ENCODE peak calls at places on chromosome 12, in five cellular contexts. One of them, this sample, is unnamed. For H3K9me3, the result is how much of the 10 kb centered on the place peaks cover.

GRCh38 chr12:2101798-2102197 is 49.0 kb downstream of the CACNA1C start:
- DNase-seq in fibroblast of lung: no peak
- DNase-seq in HCT116: no peak
- DNase-seq in H9: no peak
- DNase-seq in neuronal stem cell: no peak
- DNase-seq in this sample: no peak

GRCh38 chr12:91111366-91112321 is at the start of gene LUM:
- DNase-seq in fibroblast of lung: peak
- DNase-seq in HCT116: no peak
- DNase-seq in H9: no peak
- DNase-seq in neuronal stem cell: peak
- DNase-seq in this sample: no peak

GRCh38 chr12:119673634-119674033 is 5.7 kb downstream of the PRKAB1 start:
- DNase-seq in fibroblast of lung: no peak
- DNase-seq in HCT116: no peak
- DNase-seq in H9: no peak
- DNase-seq in neuronal stem cell: no peak
- DNase-seq in this sample: no peak

GRCh38 chr12:90280033-90280432 is 571.4 kb upstream of the ATP2B1 start:
- DNase-seq in fibroblast of lung: peak
- DNase-seq in HCT116: no peak
- DNase-seq in H9: no peak
- DNase-seq in neuronal stem cell: no peak
- DNase-seq in this sample: peak

GRCh38 chr12:111643428-111643826 is 42.3 kb downstream of the BRAP start:
- DNase-seq in fibroblast of lung: peak
- DNase-seq in HCT116: no peak
- DNase-seq in H9: no peak
- DNase-seq in neuronal stem cell: no peak
- DNase-seq in this sample: no peak

GRCh38 chr12:1398673-1399072 is 195.7 kb downstream of the FBXL14 start:
- DNase-seq in fibroblast of lung: peak
- DNase-seq in HCT116: no peak
- DNase-seq in H9: no peak
- DNase-seq in neuronal stem cell: no peak
- DNase-seq in this sample: no peak

GRCh38 chr12:57619434-57620244 is 8.4 kb downstream of the ARHGEF25 start:
- DNase-seq in fibroblast of lung: no peak
- DNase-seq in HCT116: no peak
- DNase-seq in H9: peak
- DNase-seq in neuronal stem cell: no peak
- DNase-seq in this sample: no peak

GRCh38 chr12:1920436-1920835 is 2.0 kb upstream of the CACNA2D4 start:
- DNase-seq in fibroblast of lung: no peak
- DNase-seq in HCT116: no peak
- DNase-seq in H9: peak
- DNase-seq in neuronal stem cell: no peak
- DNase-seq in this sample: no peak

GRCh38 chr12:119179335-119180021 is 747 bp downstream of the HSPB8 start:
- DNase-seq in fibroblast of lung: peak
- DNase-seq in HCT116: peak
- DNase-seq in H9: peak
- DNase-seq in neuronal stem cell: no peak
- DNase-seq in this sample: no peak

GRCh38 chr12:31000751-31001150 is 72.9 kb upstream of the DDX11 start:
- DNase-seq in fibroblast of lung: peak
- DNase-seq in HCT116: no peak
- DNase-seq in H9: no peak
- DNase-seq in neuronal stem cell: no peak
- DNase-seq in this sample: peak

GRCh38 chr12:94027561-94027960 is 120.8 kb upstream of the PLXNC1 start:
- DNase-seq in fibroblast of lung: no peak
- DNase-seq in HCT116: no peak
- DNase-seq in H9: no peak
- DNase-seq in neuronal stem cell: no peak
- DNase-seq in this sample: no peak

GRCh38 chr12:68971404-68971803 is 38.4 kb upstream of the CPM start:
- DNase-seq in fibroblast of lung: peak
- DNase-seq in HCT116: no peak
- DNase-seq in H9: no peak
- DNase-seq in neuronal stem cell: no peak
- DNase-seq in this sample: peak

GRCh38 chr12:4418913-4419312 is 26.7 kb downstream of the FGF6 start:
- DNase-seq in fibroblast of lung: no peak
- DNase-seq in HCT116: no peak
- DNase-seq in H9: no peak
- DNase-seq in neuronal stem cell: no peak
- DNase-seq in this sample: no peak

GRCh38 chr12:93186131-93186530 is 191.6 kb upstream of the NUDT4 start:
- DNase-seq in fibroblast of lung: peak
- DNase-seq in HCT116: no peak
- DNase-seq in H9: no peak
- DNase-seq in neuronal stem cell: no peak
- DNase-seq in this sample: no peak

GRCh38 chr12:45232771-45233372 is 17.0 kb downstream of the ANO6 start:
- DNase-seq in fibroblast of lung: peak
- DNase-seq in HCT116: peak
- DNase-seq in H9: peak
- DNase-seq in neuronal stem cell: no peak
- DNase-seq in this sample: peak

GRCh38 chr12:14961466-14962155 is at the start of gene ARHGDIB:
- DNase-seq in fibroblast of lung: no peak
- DNase-seq in HCT116: no peak
- DNase-seq in H9: no peak
- DNase-seq in neuronal stem cell: no peak
- DNase-seq in this sample: no peak

GRCh38 chr12:70258605-70259403 is 15.6 kb downstream of the CNOT2 start:
- DNase-seq in fibroblast of lung: no peak
- DNase-seq in HCT116: no peak
- DNase-seq in H9: no peak
- DNase-seq in neuronal stem cell: no peak
- DNase-seq in this sample: peak

GRCh38 chr12:11969437-11970154 is 101.1 kb upstream of the BCL2L14 start:
- DNase-seq in fibroblast of lung: no peak
- DNase-seq in HCT116: no peak
- DNase-seq in H9: no peak
- DNase-seq in neuronal stem cell: no peak
- DNase-seq in this sample: no peak

GRCh38 chr12:75933136-75933535 is 98.4 kb downstream of the PHLDA1 start:
- DNase-seq in fibroblast of lung: peak
- DNase-seq in HCT116: peak
- DNase-seq in H9: no peak
- DNase-seq in neuronal stem cell: no peak
- DNase-seq in this sample: peak

GRCh38 chr12:32273712-32274111 is 125.6 kb upstream of the FGD4 start:
- DNase-seq in fibroblast of lung: no peak
- DNase-seq in HCT116: no peak
- DNase-seq in H9: peak
- DNase-seq in neuronal stem cell: peak
- DNase-seq in this sample: no peak

GRCh38 chr12:117507547-117507946 is 146.1 kb upstream of the NOS1 start:
- DNase-seq in fibroblast of lung: no peak
- DNase-seq in HCT116: no peak
- DNase-seq in H9: no peak
- DNase-seq in neuronal stem cell: no peak
- DNase-seq in this sample: no peak

GRCh38 chr12:30329281-30329680 is 366.4 kb downstream of the IPO8 start:
- DNase-seq in fibroblast of lung: peak
- DNase-seq in HCT116: no peak
- DNase-seq in H9: no peak
- DNase-seq in neuronal stem cell: no peak
- DNase-seq in this sample: peak

GRCh38 chr12:93387780-93388179 is 10.1 kb downstream of the NUDT4 start:
- DNase-seq in fibroblast of lung: peak
- DNase-seq in HCT116: no peak
- DNase-seq in H9: no peak
- DNase-seq in neuronal stem cell: no peak
- DNase-seq in this sample: peak

GRCh38 chr12:62803756-62804155 is 131.2 kb downstream of the PPM1H start:
- DNase-seq in fibroblast of lung: no peak
- DNase-seq in HCT116: no peak
- DNase-seq in H9: no peak
- DNase-seq in neuronal stem cell: no peak
- DNase-seq in this sample: no peak

GRCh38 chr12:75870878-75871277 is 160.7 kb downstream of the PHLDA1 start:
- DNase-seq in fibroblast of lung: peak
- DNase-seq in HCT116: no peak
- DNase-seq in H9: no peak
- DNase-seq in neuronal stem cell: no peak
- DNase-seq in this sample: no peak

GRCh38 chr12:11896530-11896929 is 174.2 kb upstream of the BCL2L14 start:
- DNase-seq in fibroblast of lung: no peak
- DNase-seq in HCT116: no peak
- DNase-seq in H9: no peak
- DNase-seq in neuronal stem cell: no peak
- DNase-seq in this sample: no peak

GRCh38 chr12:26068503-26068902 is 56.3 kb downstream of the BHLHE41 start:
- DNase-seq in fibroblast of lung: no peak
- DNase-seq in HCT116: no peak
- DNase-seq in H9: no peak
- DNase-seq in neuronal stem cell: no peak
- DNase-seq in this sample: no peak

GRCh38 chr12:132600048-132601032 is 10.0 kb downstream of the LRCOL1 start:
- DNase-seq in fibroblast of lung: peak
- DNase-seq in HCT116: peak
- DNase-seq in H9: peak
- DNase-seq in neuronal stem cell: no peak
- DNase-seq in this sample: peak

GRCh38 chr12:120292661-120293531 is at the start of gene RNU4-1:
- DNase-seq in fibroblast of lung: peak
- DNase-seq in HCT116: peak
- DNase-seq in H9: peak
- DNase-seq in neuronal stem cell: peak
- DNase-seq in this sample: peak

GRCh38 chr12:80708535-80709328 is 1.3 kb downstream of the MYF6 start:
- DNase-seq in fibroblast of lung: peak
- DNase-seq in HCT116: no peak
- DNase-seq in H9: peak
- DNase-seq in neuronal stem cell: no peak
- DNase-seq in this sample: no peak

GRCh38 chr12:32107376-32108267 is 975 bp downstream of the BICD1 start:
- DNase-seq in fibroblast of lung: peak
- DNase-seq in HCT116: peak
- DNase-seq in H9: no peak
- DNase-seq in neuronal stem cell: peak
- DNase-seq in this sample: peak

GRCh38 chr12:92118826-92119536 is 26.7 kb downstream of the BTG1 start:
- DNase-seq in fibroblast of lung: no peak
- DNase-seq in HCT116: no peak
- DNase-seq in H9: no peak
- DNase-seq in neuronal stem cell: no peak
- DNase-seq in this sample: no peak

GRCh38 chr12:30887226-30887625 is 39.3 kb upstream of the TSPAN11 start:
- DNase-seq in fibroblast of lung: no peak
- DNase-seq in HCT116: no peak
- DNase-seq in H9: no peak
- DNase-seq in neuronal stem cell: no peak
- DNase-seq in this sample: no peak

DNA sequence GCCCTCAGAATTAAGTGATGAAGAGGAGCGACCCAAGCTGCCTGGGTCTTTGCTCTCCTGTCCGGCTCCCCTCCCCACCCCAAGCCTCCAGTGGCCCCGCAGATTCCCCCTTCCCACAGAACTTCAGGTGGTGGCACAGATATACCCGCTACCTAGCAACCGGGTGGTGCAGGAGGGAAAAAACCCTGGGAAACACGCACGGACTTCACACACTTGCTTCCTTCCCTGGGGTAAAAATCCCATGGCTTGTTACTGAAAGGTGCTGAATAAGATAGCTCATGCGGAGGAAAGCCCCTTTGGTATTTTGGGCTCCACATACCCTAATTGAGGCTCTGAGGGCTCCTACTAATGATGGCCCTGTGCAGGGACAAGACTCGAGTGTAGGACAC is 813 bp upstream of the RIMBP2 start:
- DNase-seq in fibroblast of lung: no peak
- DNase-seq in HCT116: no peak
- DNase-seq in H9: no peak
- DNase-seq in neuronal stem cell: no peak
- DNase-seq in this sample: no peak
- H3K9ac ChIP-seq in fibroblast of lung: no peak
- H3K9ac ChIP-seq in HCT116: no peak
- H3K9ac ChIP-seq in H9: no peak
- H3K9ac ChIP-seq in neuronal stem cell: no peak
- H3K9ac ChIP-seq in this sample: no peak

DNA sequence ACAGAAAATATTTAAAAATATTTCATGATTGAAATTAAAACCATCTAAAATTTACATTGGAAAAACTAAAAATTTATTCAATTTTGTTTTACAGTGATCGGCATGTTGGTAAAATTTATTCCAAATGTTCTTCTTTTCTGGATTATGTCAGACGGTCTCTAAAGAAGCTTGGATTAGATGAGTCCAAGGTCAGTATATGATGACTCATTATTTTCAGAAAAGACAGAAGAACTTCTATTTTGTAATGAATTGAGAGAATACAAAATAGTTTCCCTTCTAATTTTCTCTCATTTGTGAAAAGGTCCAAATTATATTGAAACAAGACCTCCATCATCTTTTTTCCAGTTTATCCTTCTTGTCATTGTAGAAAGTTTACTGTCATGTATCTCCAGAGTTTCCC is 98.3 kb downstream of the METTL25 start:
- DNase-seq in fibroblast of lung: no peak
- DNase-seq in HCT116: no peak
- DNase-seq in H9: no peak
- DNase-seq in neuronal stem cell: no peak
- DNase-seq in this sample: no peak
- H3K9me3 ChIP-seq in fibroblast of lung: under half
- H3K9me3 ChIP-seq in HCT116: under half
- H3K9me3 ChIP-seq in H9: under half
- H3K9me3 ChIP-seq in neuronal stem cell: under half
- H3K9me3 ChIP-seq in this sample: under half

DNA sequence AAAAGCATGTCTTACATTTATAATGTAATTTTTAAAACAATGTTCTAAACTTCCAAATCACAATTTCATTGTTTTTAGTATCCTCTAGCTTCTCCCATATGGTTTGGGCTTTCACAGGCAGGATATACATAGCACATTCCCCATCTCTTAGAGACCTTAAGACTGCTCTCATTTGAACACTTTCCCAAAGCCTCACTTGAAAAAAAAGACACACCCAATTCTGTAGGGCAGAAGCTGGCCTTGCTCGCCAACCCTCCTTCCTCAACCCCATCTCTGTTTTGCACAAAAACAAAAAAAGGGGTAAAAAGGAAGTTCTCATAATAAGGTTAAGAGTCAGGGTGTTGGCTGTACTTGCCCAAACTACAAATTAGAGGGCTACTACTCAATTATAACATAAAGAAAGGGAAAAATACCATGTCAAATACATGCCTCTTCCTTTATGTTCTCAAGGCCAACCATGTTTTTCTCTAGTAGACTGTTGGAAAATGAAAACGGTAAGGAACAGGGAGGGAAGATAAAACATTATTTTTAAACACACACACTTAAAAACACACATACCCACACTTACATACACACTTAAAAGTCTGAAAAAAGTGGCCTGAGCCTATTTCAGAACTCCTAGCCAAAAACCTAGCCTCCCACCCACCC is 9.9 kb upstream of the KANSL2 start:
- DNase-seq in fibroblast of lung: no peak
- DNase-seq in HCT116: no peak
- DNase-seq in H9: no peak
- DNase-seq in neuronal stem cell: no peak
- DNase-seq in this sample: no peak
- H3K9ac ChIP-seq in fibroblast of lung: no peak
- H3K9ac ChIP-seq in HCT116: no peak
- H3K9ac ChIP-seq in H9: no peak
- H3K9ac ChIP-seq in neuronal stem cell: no peak
- H3K9ac ChIP-seq in this sample: no peak

GRCh38 chr12:50620050-50620974 is 115.5 kb downstream of the DIP2B start:
- DNase-seq in fibroblast of lung: peak
- DNase-seq in HCT116: no peak
- DNase-seq in H9: no peak
- DNase-seq in neuronal stem cell: peak
- DNase-seq in this sample: peak
- H3K9me3 ChIP-seq in fibroblast of lung: under half
- H3K9me3 ChIP-seq in HCT116: under half
- H3K9me3 ChIP-seq in H9: under half
- H3K9me3 ChIP-seq in neuronal stem cell: under half
- H3K9me3 ChIP-seq in this sample: under half